ENCODE peak calls at places on chromosomes 4 and X, in ten cellular contexts. N, Y, M, O, Z, W, V, B, R and P are unnamed samples.

GRCh38 chr4:75542824-75543223 is 13.0 kb upstream of the ODAPH start:
- DNase-seq in B (peak; percentile 80), W (no peak), R (peak; percentile 10), N (peak; percentile 79), Z (no peak), V (no peak), O (no peak), M (no peak), Y (no peak), P (no peak)

GRCh38 chr4:182840108-182840507 is 77.1 kb downstream of the DCTD start:
- DNase-seq in W (no peak), V (no peak), R (no peak), O (no peak), Y (no peak), N (no peak), M (no peak), B (no peak), Z (no peak), P (no peak)

GRCh38 chrX:132092439-132093065 is 35.3 kb downstream of the FRMD7 start:
- DNase-seq in B (peak; percentile 65), W (peak; percentile 20), N (peak; percentile 46), O (no peak), V (peak; percentile 46), Z (peak; percentile 10), R (peak; percentile 74), M (peak; percentile 27), Y (no peak), P (peak; percentile 51)

GRCh38 chr4:143246977-143247376 is 62.3 kb downstream of the USP38 start:
- DNase-seq in R (no peak), M (no peak), O (no peak), B (no peak), V (no peak), N (no peak), W (no peak), Y (no peak), Z (no peak), P (no peak)

GRCh38 chr4:89939994-89940393 is 45.3 kb downstream of the MMRN1 start:
- DNase-seq in Z (no peak), V (no peak), R (peak; percentile 86), M (no peak), W (peak; percentile 41), O (peak; percentile 42), Y (peak; percentile 68), B (peak; percentile 60), N (no peak), P (no peak)

GRCh38 chr4:185134176-185134869 is 8.7 kb upstream of the SLC25A4 start:
- DNase-seq in Z (no peak), M (peak; percentile 27), N (peak; percentile 51), V (peak; percentile 69), B (peak; percentile 63), O (no peak), R (peak; percentile 77), Y (no peak), W (peak; percentile 19), P (peak; percentile 18)

GRCh38 chr4:139907001-139907809 is 241.6 kb downstream of the MGST2 start:
- DNase-seq in O (no peak), V (no peak), M (no peak), N (no peak), Y (no peak), B (no peak), R (no peak), Z (no peak), W (no peak), P (no peak)

GRCh38 chr4:101954975-101955678 is 164.6 kb downstream of the BANK1 start:
- DNase-seq in M (no peak), W (no peak), N (no peak), B (no peak), R (no peak), V (no peak), Z (no peak), Y (no peak), O (no peak), P (no peak)

GRCh38 chr4:76251448-76252270 is at the start of gene FAM47E:
- DNase-seq in B (peak; percentile 46), W (peak; percentile 84), M (no peak), Y (peak; percentile 73), V (peak; percentile 21), Z (peak; percentile 8), O (peak; percentile 85), R (peak; percentile 15), N (peak; percentile 37), P (peak; percentile 81)

GRCh38 chr4:138903185-138903584 is 112.4 kb upstream of the NOCT start:
- DNase-seq in Z (no peak), W (no peak), N (no peak), O (no peak), Y (no peak), V (no peak), R (no peak), M (no peak), B (no peak), P (no peak)

GRCh38 chrX:78746496-78746895 is 1.0 kb upstream of the LPAR4 start:
- DNase-seq in N (no peak), O (no peak), R (no peak), Y (no peak), Z (no peak), M (no peak), W (no peak), B (no peak), V (no peak), P (no peak)

GRCh38 chr4:88159137-88159725 is 792 bp upstream of the ABCG2 start:
- DNase-seq in V (no peak), O (peak; percentile 38), R (no peak), Z (no peak), M (no peak), W (peak; percentile 10), N (no peak), Y (peak; percentile 0), B (no peak), P (no peak)